ENCODE peak calls at places on chromosomes 13 and 19, in five cellular contexts. One of them, this sample, is unnamed.

GRCh38 chr13:71244181-71244580 is 622.8 kb downstream of the DACH1 start:
- DNase-seq in gastrocnemius medialis: no peak
- DNase-seq in cardiac muscle cell: no peak
- DNase-seq in A549: no peak
- DNase-seq in breast epithelium: no peak
- DNase-seq in this sample: no peak

GRCh38 chr13:44734204-44734707 is 158.1 kb upstream of the TSC22D1 start:
- DNase-seq in A549: no peak
- DNase-seq in breast epithelium: peak; percentile 85
- DNase-seq in cardiac muscle cell: peak; percentile 71
- DNase-seq in gastrocnemius medialis: peak; percentile 98
- DNase-seq in this sample: no peak

GRCh38 chr13:27372896-27373295 is 51.5 kb upstream of the GTF3A start:
- DNase-seq in gastrocnemius medialis: no peak
- DNase-seq in A549: no peak
- DNase-seq in breast epithelium: no peak
- DNase-seq in cardiac muscle cell: peak; percentile 23
- DNase-seq in this sample: no peak

GRCh38 chr13:98290261-98290660 is 113.2 kb upstream of the RNF113B start:
- DNase-seq in A549: no peak
- DNase-seq in cardiac muscle cell: no peak
- DNase-seq in gastrocnemius medialis: no peak
- DNase-seq in breast epithelium: no peak
- DNase-seq in this sample: no peak

GRCh38 chr19:13036366-13036976 is 41.2 kb downstream of the NFIX start:
- DNase-seq in cardiac muscle cell: peak; percentile 73
- DNase-seq in breast epithelium: peak; percentile 71
- DNase-seq in A549: no peak
- DNase-seq in gastrocnemius medialis: peak; percentile 93
- DNase-seq in this sample: no peak

GRCh38 chr13:50731400-50731799 is 112.1 kb downstream of the DLEU7 start:
- DNase-seq in breast epithelium: no peak
- DNase-seq in A549: no peak
- DNase-seq in gastrocnemius medialis: no peak
- DNase-seq in cardiac muscle cell: peak; percentile 75
- DNase-seq in this sample: no peak

GRCh38 chr19:1627194-1627593 is 21.9 kb upstream of the UQCR11 start:
- DNase-seq in cardiac muscle cell: no peak
- DNase-seq in gastrocnemius medialis: no peak
- DNase-seq in A549: no peak
- DNase-seq in breast epithelium: no peak
- DNase-seq in this sample: no peak

GRCh38 chr13:70034280-70034679 is 73.3 kb upstream of the ATXN8OS start:
- DNase-seq in cardiac muscle cell: no peak
- DNase-seq in breast epithelium: no peak
- DNase-seq in A549: no peak
- DNase-seq in gastrocnemius medialis: no peak
- DNase-seq in this sample: no peak

GRCh38 chr13:84651288-84651687 is 769.0 kb upstream of the SLITRK1 start:
- DNase-seq in cardiac muscle cell: peak; percentile 90
- DNase-seq in breast epithelium: no peak
- DNase-seq in A549: no peak
- DNase-seq in gastrocnemius medialis: no peak
- DNase-seq in this sample: no peak

GRCh38 chr13:103941506-103942148 is 875.4 kb upstream of the SLC10A2 start:
- DNase-seq in breast epithelium: no peak
- DNase-seq in cardiac muscle cell: peak; percentile 36
- DNase-seq in gastrocnemius medialis: no peak
- DNase-seq in A549: no peak
- DNase-seq in this sample: no peak
- H3K4me1 ChIP-seq in breast epithelium: no peaks in the 10 kb centered on the region
- H3K4me1 ChIP-seq in cardiac muscle cell: no peaks in the 10 kb centered on the region
- H3K4me1 ChIP-seq in gastrocnemius medialis: no peaks in the 10 kb centered on the region
- H3K4me1 ChIP-seq in A549: no peaks in the 10 kb centered on the region
- H3K4me1 ChIP-seq in this sample: no peaks in the 10 kb centered on the region

GRCh38 chr19:7699003-7699402 is 2.9 kb downstream of the FCER2 start:
- DNase-seq in A549: no peak
- DNase-seq in breast epithelium: no peak
- DNase-seq in gastrocnemius medialis: no peak
- DNase-seq in cardiac muscle cell: no peak
- DNase-seq in this sample: no peak
- H3K4me3 ChIP-seq in A549: no peak overlapping the region
- H3K4me3 ChIP-seq in breast epithelium: no peak overlapping the region
- H3K4me3 ChIP-seq in gastrocnemius medialis: no peak overlapping the region
- H3K4me3 ChIP-seq in cardiac muscle cell: no peak overlapping the region
- H3K4me3 ChIP-seq in this sample: no peak overlapping the region

DNA sequence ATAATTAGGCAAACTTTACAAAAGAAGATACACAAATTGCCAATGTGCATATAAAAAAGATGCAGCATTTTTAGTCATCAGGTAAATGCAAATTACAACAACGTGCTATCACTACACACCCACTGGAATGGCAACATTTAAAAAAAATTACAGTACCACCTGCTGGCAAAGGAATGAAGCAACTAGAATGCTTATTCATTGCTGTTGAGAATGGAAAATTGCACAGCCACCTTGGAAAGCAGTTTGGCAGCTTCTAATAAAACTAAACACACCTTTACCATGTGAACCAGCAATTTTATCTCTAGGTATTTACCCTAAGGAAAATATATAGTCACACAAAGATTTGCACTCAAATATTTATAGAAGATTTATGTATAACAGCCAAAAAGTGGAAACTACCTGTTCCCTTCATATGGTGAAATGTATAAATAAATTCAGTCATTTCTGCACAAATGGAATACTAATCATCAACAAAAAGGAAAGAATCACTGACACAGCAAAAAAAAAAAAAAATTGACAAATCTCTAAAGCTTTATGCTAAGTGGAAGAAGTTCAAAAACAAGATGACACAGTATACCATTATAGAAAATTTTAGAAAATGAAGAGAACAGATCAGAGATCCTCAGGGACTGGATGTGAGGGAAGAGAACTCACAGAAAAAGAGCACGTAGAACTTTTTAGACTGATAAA is 30.3 kb downstream of the OXGR1 start:
- DNase-seq in gastrocnemius medialis: no peak
- DNase-seq in A549: no peak
- DNase-seq in breast epithelium: no peak
- DNase-seq in cardiac muscle cell: no peak
- DNase-seq in this sample: no peak
- TF ChIP-seq CTCF in gastrocnemius medialis: no peak
- TF ChIP-seq CTCF in A549: no peak
- TF ChIP-seq CTCF in breast epithelium: no peak
- TF ChIP-seq CTCF in cardiac muscle cell: no peak
- TF ChIP-seq CTCF in this sample: peak; percentile 32

GRCh38 chr13:113020323-113021080 is 51.5 kb downstream of the MCF2L start:
- DNase-seq in cardiac muscle cell: no peak
- DNase-seq in gastrocnemius medialis: no peak
- DNase-seq in breast epithelium: no peak
- DNase-seq in A549: no peak
- DNase-seq in this sample: peak; percentile 33

GRCh38 chr13:113021811-113022210 is 52.8 kb downstream of the MCF2L start:
- DNase-seq in A549: no peak
- DNase-seq in cardiac muscle cell: no peak
- DNase-seq in breast epithelium: no peak
- DNase-seq in gastrocnemius medialis: no peak
- DNase-seq in this sample: no peak

GRCh38 chr13:113023217-113023597 is 54.2 kb downstream of the MCF2L start:
- DNase-seq in cardiac muscle cell: peak; percentile 66
- DNase-seq in A549: no peak
- DNase-seq in breast epithelium: no peak
- DNase-seq in gastrocnemius medialis: no peak
- DNase-seq in this sample: no peak

GRCh38 chr13:113022391-113023216 is 53.6 kb downstream of the MCF2L start:
- DNase-seq in A549: no peak
- DNase-seq in cardiac muscle cell: peak; percentile 5
- DNase-seq in gastrocnemius medialis: no peak
- DNase-seq in breast epithelium: no peak
- DNase-seq in this sample: no peak

GRCh38 chr13:113021391-113021790 is 52.4 kb downstream of the MCF2L start:
- DNase-seq in A549: no peak
- DNase-seq in cardiac muscle cell: no peak
- DNase-seq in breast epithelium: no peak
- DNase-seq in gastrocnemius medialis: no peak
- DNase-seq in this sample: no peak
- H3K4me1 ChIP-seq in A549: no peaks in the 10 kb centered on the region
- H3K4me1 ChIP-seq in cardiac muscle cell: peaks cover 21% of the 10 kb centered on the region
- H3K4me1 ChIP-seq in breast epithelium: no peaks in the 10 kb centered on the region
- H3K4me1 ChIP-seq in gastrocnemius medialis: no peaks in the 10 kb centered on the region
- H3K4me1 ChIP-seq in this sample: peaks cover 6% of the 10 kb centered on the region

GRCh38 chr19:36421749-36422481 is 3.5 kb upstream of the ZFP82 start:
- DNase-seq in A549: no peak
- DNase-seq in breast epithelium: no peak
- DNase-seq in cardiac muscle cell: peak; percentile 5
- DNase-seq in gastrocnemius medialis: no peak
- DNase-seq in this sample: no peak
- H3K4me3 ChIP-seq in A549: no peak overlapping the region
- H3K4me3 ChIP-seq in breast epithelium: peak overlapping the region; percentile 67
- H3K4me3 ChIP-seq in cardiac muscle cell: peak overlapping the region; percentile 37
- H3K4me3 ChIP-seq in gastrocnemius medialis: peak overlapping the region; percentile 46
- H3K4me3 ChIP-seq in this sample: no peak overlapping the region